ENCODE peak calls at places on chromosomes 12 and 14, in five cellular contexts. F is effector CD4-positive, alpha-beta T cell; R is ureter; B is RCC 7860; L is GM18507. G is an unnamed sample.

GRCh38 chr12:10722502-10722904 is 620 bp downstream of the YBX3 start:
- DNase-seq in F (peak), R (peak), B (peak), L (no peak), G (no peak)

GRCh38 chr14:63543826-63544320 is 696 bp upstream of the PPP2R5E start:
- DNase-seq in F (no peak), R (no peak), B (no peak), L (no peak), G (no peak)

GRCh38 chr12:97556201-97556824 is 93.7 kb downstream of the RMST start:
- DNase-seq in F (no peak), R (no peak), B (peak), L (no peak), G (no peak)

GRCh38 chr12:106126441-106127288 is 12.1 kb downstream of the NUAK1 start:
- DNase-seq in F (no peak), R (no peak), B (no peak), L (no peak), G (no peak)

GRCh38 chr12:128091931-128092330 is 175.0 kb upstream of the TMEM132C start:
- DNase-seq in F (no peak), R (no peak), B (no peak), L (no peak), G (no peak)

GRCh38 chr12:11684393-11684792 is 34.9 kb downstream of the ETV6 start:
- DNase-seq in F (no peak), R (no peak), B (peak), L (no peak), G (no peak)

GRCh38 chr12:1662761-1663439 is 28.0 kb upstream of the ADIPOR2 start:
- DNase-seq in F (peak), R (no peak), B (no peak), L (no peak), G (no peak)

GRCh38 chr12:75478395-75478794 is 2.2 kb upstream of the GLIPR1 start:
- DNase-seq in F (peak), R (no peak), B (no peak), L (no peak), G (no peak)

G was measured in head of caudate nucleus.